ENCODE peak calls at places on chromosome 16, in five cellular contexts. P is uterus, W is tibial nerve, O is esophagus muscularis mucosa, J is breast epithelium. Q is an unnamed sample.

GRCh38 chr16:15996432-15997109 is 47.2 kb downstream of the ABCC1 start:
- DNase-seq in O (no peak), W (peak; percentile 65), P (peak; percentile 34), J (no peak), Q (peak; percentile 23)

GRCh38 chr16:705748-706188 is at the start of gene FBXL16:
- DNase-seq in O (no peak), W (no peak), P (no peak), J (no peak), Q (peak; percentile 54)

GRCh38 chr16:24748242-24748641 is 18.8 kb downstream of the TNRC6A start:
- DNase-seq in W (peak; percentile 53), P (peak; percentile 68), J (peak; percentile 39), O (no peak), Q (peak; percentile 70)

GRCh38 chr16:78500659-78501226 is 401.3 kb downstream of the WWOX start:
- DNase-seq in P (no peak), W (no peak), J (no peak), O (no peak), Q (no peak)

GRCh38 chr16:27326738-27327585 is 13.2 kb downstream of the IL4R start:
- DNase-seq in W (peak; percentile 85), O (peak; percentile 98), J (peak; percentile 91), P (peak; percentile 94), Q (peak; percentile 55)

GRCh38 chr16:10828851-10829331 is 10.3 kb upstream of the TVP23A start:
- DNase-seq in J (peak; percentile 94), W (peak; percentile 84), P (peak; percentile 90), O (peak; percentile 95), Q (peak; percentile 93)

GRCh38 chr16:53506254-53506653 is 3.2 kb upstream of the AKTIP start:
- DNase-seq in P (no peak), J (peak; percentile 2), W (no peak), O (peak; percentile 17), Q (no peak)

GRCh38 chr16:87411375-87412271 is 19.5 kb downstream of the MAP1LC3B start:
- DNase-seq in P (no peak), J (no peak), O (no peak), W (no peak), Q (no peak)

GRCh38 chr16:13923703-13924298 is 3.8 kb downstream of the ERCC4 start:
- DNase-seq in J (no peak), W (no peak), P (no peak), O (no peak), Q (no peak)

GRCh38 chr16:12685806-12686205 is 117.9 kb downstream of the CPPED1 start:
- DNase-seq in W (no peak), P (no peak), J (no peak), O (no peak), Q (no peak)

GRCh38 chr16:25493136-25493811 is 198.5 kb upstream of the HS3ST4 start:
- DNase-seq in O (no peak), P (no peak), W (no peak), J (no peak), Q (no peak)

GRCh38 chr16:86993426-86994110 is 323.6 kb downstream of the C16orf95 start:
- DNase-seq in W (no peak), P (no peak), J (no peak), O (no peak), Q (no peak)

GRCh38 chr16:46783800-46784199 is 35.7 kb upstream of the MYLK3 start:
- DNase-seq in O (no peak), P (no peak), W (no peak), J (no peak), Q (no peak)

GRCh38 chr16:19288872-19289799 is 3.6 kb downstream of the CLEC19A start:
- DNase-seq in J (no peak), P (no peak), W (no peak), O (no peak), Q (no peak)

GRCh38 chr16:14097182-14097951 is 26.2 kb downstream of the MRTFB start:
- DNase-seq in P (no peak), O (no peak), W (no peak), J (peak; percentile 56), Q (no peak)

GRCh38 chr16:81810894-81811538 is 31.9 kb downstream of the PLCG2 start:
- DNase-seq in W (no peak), J (no peak), P (no peak), O (no peak), Q (no peak)

GRCh38 chr16:23333034-23333579 is 31.0 kb downstream of the SCNN1B start:
- DNase-seq in J (no peak), O (no peak), P (no peak), W (no peak), Q (no peak)

GRCh38 chr16:16063685-16064084 is 114.3 kb downstream of the ABCC1 start:
- DNase-seq in W (no peak), O (no peak), J (no peak), P (no peak), Q (no peak)

GRCh38 chr16:28930652-28931051 is 1.1 kb upstream of the CD19 start:
- DNase-seq in W (no peak), P (no peak), J (no peak), O (no peak), Q (no peak)

GRCh38 chr16:75172578-75172977 is 24.3 kb downstream of the ZFP1 start:
- DNase-seq in W (no peak), O (no peak), J (no peak), P (no peak), Q (no peak)
- H3K9me3 ChIP-seq in W (peaks cover 48% of the 10 kb centered on the region), O (peaks cover 32% of the 10 kb centered on the region), J (peaks cover 62% of the 10 kb centered on the region), P (no peaks in the 10 kb centered on the region), Q (no peaks in the 10 kb centered on the region)

GRCh38 chr16:84822990-84823389 is 3.2 kb downstream of the CRISPLD2 start:
- DNase-seq in J (no peak), W (no peak), O (no peak), P (no peak), Q (no peak)

GRCh38 chr16:84821179-84821578 is 1.4 kb downstream of the CRISPLD2 start:
- DNase-seq in W (no peak), P (no peak), O (no peak), J (no peak), Q (no peak)

GRCh38 chr16:84820771-84821170 is 986 bp downstream of the CRISPLD2 start:
- DNase-seq in O (no peak), J (no peak), P (no peak), W (no peak), Q (no peak)

GRCh38 chr16:84823484-84823883 is 3.7 kb downstream of the CRISPLD2 start:
- DNase-seq in W (no peak), P (no peak), O (no peak), J (no peak), Q (no peak)

GRCh38 chr16:84821728-84822676 is 2.2 kb downstream of the CRISPLD2 start:
- DNase-seq in J (no peak), W (no peak), O (no peak), P (peak; percentile 75), Q (peak; percentile 70)
- TF ChIP-seq POLR2A in J (peak; percentile 12), W (peak; percentile 34), O (no peak), P (no peak), Q (no peak)

GRCh38 chr16:3490911-3491629 is 4.2 kb downstream of the C16orf90 start:
- DNase-seq in W (no peak), P (no peak), O (no peak), J (no peak), Q (no peak)
- H3K4me3 ChIP-seq in W (no peak overlapping the region), P (no peak overlapping the region), O (no peak overlapping the region), J (no peak overlapping the region), Q (no peak overlapping the region)

GRCh38 chr16:73735018-73735417 is 561.6 kb upstream of the PSMD7 start:
- DNase-seq in W (no peak), J (no peak), O (no peak), P (no peak), Q (no peak)

GRCh38 chr16:73730496-73731090 is 566.0 kb upstream of the PSMD7 start:
- DNase-seq in J (no peak), W (no peak), O (peak; percentile 89), P (no peak), Q (no peak)

GRCh38 chr16:73732143-73732542 is 564.5 kb upstream of the PSMD7 start:
- DNase-seq in W (no peak), P (no peak), J (no peak), O (no peak), Q (no peak)

GRCh38 chr16:73735954-73736353 is 560.7 kb upstream of the PSMD7 start:
- DNase-seq in W (no peak), J (no peak), O (peak; percentile 14), P (no peak), Q (no peak)

DNA sequence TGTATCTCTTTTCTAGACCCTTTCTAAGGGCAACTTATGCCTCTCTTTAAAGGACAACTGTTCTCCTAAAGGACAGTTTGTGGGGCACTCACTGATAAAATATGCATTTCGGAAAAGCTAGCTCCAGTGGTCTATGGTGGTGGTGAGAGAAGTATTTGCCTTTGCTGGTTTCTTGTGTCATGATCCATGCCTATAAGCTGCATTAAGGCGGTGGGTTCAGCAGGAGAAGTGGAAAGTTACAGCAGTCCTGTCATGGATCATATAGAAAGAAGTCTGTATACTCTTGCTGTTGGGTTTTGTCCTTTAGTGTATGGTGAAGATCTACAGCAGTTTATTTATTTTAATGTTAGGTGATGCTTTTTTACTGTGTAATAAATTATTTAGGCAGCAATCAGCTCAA is 563.9 kb upstream of the PSMD7 start:
- DNase-seq in W (no peak), O (peak; percentile 78), P (no peak), J (no peak), Q (no peak)
- H3K9me3 ChIP-seq in W (no peaks in the 10 kb centered on the region), O (no peaks in the 10 kb centered on the region), P (no peaks in the 10 kb centered on the region), J (peaks cover 8% of the 10 kb centered on the region), Q (no peaks in the 10 kb centered on the region)

DNA sequence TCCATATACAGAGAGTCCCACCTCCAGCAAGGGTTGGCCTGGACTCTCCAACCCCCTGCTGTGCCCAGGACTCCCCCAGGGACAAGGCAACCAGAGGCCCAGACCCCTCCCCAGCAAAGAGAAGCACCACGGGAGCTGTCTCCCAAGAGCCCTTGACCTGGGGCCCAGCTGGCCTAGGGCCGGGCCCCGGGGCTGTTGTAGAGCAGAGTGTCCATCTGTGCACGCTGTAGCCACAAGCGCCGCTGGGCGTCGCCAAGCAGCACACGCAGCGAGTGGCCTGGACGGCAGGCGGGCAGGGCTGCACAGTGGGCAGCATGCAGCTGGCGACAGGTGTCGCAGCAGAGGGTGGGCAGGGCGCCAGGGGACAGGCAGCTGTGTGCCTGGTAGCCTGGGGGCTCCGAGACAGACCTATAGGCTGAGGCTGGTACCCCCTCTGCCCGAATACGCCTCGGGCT is 4.3 kb downstream of the SPATA2L start:
- DNase-seq in W (no peak), O (no peak), J (no peak), P (no peak), Q (no peak)
- TF ChIP-seq POLR2A in W (no peak), O (no peak), J (no peak), P (no peak), Q (no peak)

GRCh38 chr16:85056211-85056748 is 28.7 kb downstream of the KIAA0513 start:
- DNase-seq in O (no peak), P (peak; percentile 43), W (no peak), J (no peak), Q (no peak)

GRCh38 chr16:85057948-85058347 is 30.4 kb downstream of the KIAA0513 start:
- DNase-seq in O (no peak), W (no peak), J (no peak), P (no peak), Q (no peak)

GRCh38 chr16:85054948-85055502 is 27.4 kb downstream of the KIAA0513 start:
- DNase-seq in P (no peak), J (no peak), O (no peak), W (no peak), Q (no peak)

GRCh38 chr16:85057212-85057889 is 29.8 kb downstream of the KIAA0513 start:
- DNase-seq in J (no peak), P (no peak), W (no peak), O (no peak), Q (no peak)

GRCh38 chr16:85055503-85056210 is 28.1 kb downstream of the KIAA0513 start:
- DNase-seq in W (peak; percentile 68), J (peak; percentile 66), P (peak; percentile 45), O (no peak), Q (peak; percentile 62)
- H3K4me3 ChIP-seq in W (peak overlapping the region; percentile 17), J (peak overlapping the region; percentile 57), P (peak overlapping the region; percentile 1), O (peak overlapping the region; percentile 35), Q (no peak overlapping the region)